ENCODE peak calls at places on chromosomes 1 and 21, in five cellular contexts. K, O, J, X and R are unnamed samples. For H3K4me1, the result is how much of the 10 kb centered on the place peaks cover.

GRCh38 chr21:35127851-35128250 is 78.7 kb upstream of the RUNX1 start:
- DNase-seq in O (no peak), X (no peak), J (no peak), K (no peak), R (no peak)

GRCh38 chr1:223700942-223701637 is 11.2 kb upstream of the CAPN2 start:
- DNase-seq in J (no peak), O (peak), X (no peak), K (peak), R (peak)

GRCh38 chr1:166944186-166944967 is 31.0 kb downstream of the ILDR2 start:
- DNase-seq in J (no peak), O (no peak), X (no peak), K (no peak), R (no peak)

GRCh38 chr1:7233646-7234470 is 448.6 kb downstream of the CAMTA1 start:
- DNase-seq in O (no peak), X (no peak), J (no peak), K (no peak), R (no peak)

GRCh38 chr1:36008546-36009197 is 75.2 kb upstream of the TEKT2 start:
- DNase-seq in X (no peak), J (no peak), K (peak), O (no peak), R (no peak)

GRCh38 chr21:42975886-42976608 is 1.7 kb downstream of the PKNOX1 start:
- DNase-seq in X (no peak), J (peak), O (no peak), K (no peak), R (no peak)

GRCh38 chr1:162335126-162335525 is 41.5 kb downstream of the SPATA46 start:
- DNase-seq in O (no peak), K (no peak), X (peak), J (no peak), R (no peak)

GRCh38 chr1:4655674-4656532 is 1.5 kb downstream of the AJAP1 start:
- DNase-seq in J (no peak), O (peak), K (no peak), X (peak), R (peak)

GRCh38 chr1:100387209-100387608 is 34.9 kb downstream of the CDC14A start:
- DNase-seq in J (no peak), O (no peak), K (no peak), X (no peak), R (peak)

GRCh38 chr1:38392866-38393265 is 346.3 kb upstream of the POU3F1 start:
- DNase-seq in J (no peak), O (no peak), X (no peak), K (no peak), R (no peak)

GRCh38 chr1:64474639-64475038 is 4.7 kb downstream of the CACHD1 start:
- DNase-seq in J (no peak), X (peak), O (peak), K (no peak), R (peak)

GRCh38 chr1:180956028-180956640 is 43.4 kb downstream of the KIAA1614 start:
- DNase-seq in X (no peak), K (no peak), O (no peak), J (peak), R (no peak)

GRCh38 chr1:1115830-1116700 is at the start of gene C1orf159:
- DNase-seq in X (peak), O (peak), J (peak), K (peak), R (peak)

GRCh38 chr1:93352376-93352775 is 6.7 kb downstream of the DR1 start:
- DNase-seq in O (no peak), J (no peak), K (no peak), X (no peak), R (no peak)

GRCh38 chr1:114154146-114154962 is 685 bp upstream of the SYT6 start:
- DNase-seq in K (no peak), X (no peak), O (no peak), J (no peak), R (no peak)

GRCh38 chr1:32992489-32993214 is 28.0 kb upstream of the RNF19B start:
- DNase-seq in O (peak), J (peak), X (peak), K (peak), R (peak)

GRCh38 chr1:221897312-221897711 is 155.4 kb upstream of the DUSP10 start:
- DNase-seq in K (no peak), J (no peak), O (no peak), X (no peak), R (no peak)

GRCh38 chr1:64834734-64835133 is 89.9 kb downstream of the RAVER2 start:
- DNase-seq in K (no peak), O (no peak), J (no peak), X (no peak), R (no peak)

GRCh38 chr1:202861420-202862121 is 27.4 kb downstream of the RABIF start:
- DNase-seq in O (peak), J (peak), K (peak), X (peak), R (peak)
- TF ChIP-seq POLR2A in O (peak), J (no peak), K (peak), X (peak), R (no peak)

GRCh38 chr1:236057546-236057945 is 7.3 kb downstream of the NID1 start:
- DNase-seq in O (peak), X (no peak), J (no peak), K (no peak), R (no peak)
- H3K4me1 ChIP-seq in O (under half), X (half or more), J (under half), K (under half), R (under half)

DNA sequence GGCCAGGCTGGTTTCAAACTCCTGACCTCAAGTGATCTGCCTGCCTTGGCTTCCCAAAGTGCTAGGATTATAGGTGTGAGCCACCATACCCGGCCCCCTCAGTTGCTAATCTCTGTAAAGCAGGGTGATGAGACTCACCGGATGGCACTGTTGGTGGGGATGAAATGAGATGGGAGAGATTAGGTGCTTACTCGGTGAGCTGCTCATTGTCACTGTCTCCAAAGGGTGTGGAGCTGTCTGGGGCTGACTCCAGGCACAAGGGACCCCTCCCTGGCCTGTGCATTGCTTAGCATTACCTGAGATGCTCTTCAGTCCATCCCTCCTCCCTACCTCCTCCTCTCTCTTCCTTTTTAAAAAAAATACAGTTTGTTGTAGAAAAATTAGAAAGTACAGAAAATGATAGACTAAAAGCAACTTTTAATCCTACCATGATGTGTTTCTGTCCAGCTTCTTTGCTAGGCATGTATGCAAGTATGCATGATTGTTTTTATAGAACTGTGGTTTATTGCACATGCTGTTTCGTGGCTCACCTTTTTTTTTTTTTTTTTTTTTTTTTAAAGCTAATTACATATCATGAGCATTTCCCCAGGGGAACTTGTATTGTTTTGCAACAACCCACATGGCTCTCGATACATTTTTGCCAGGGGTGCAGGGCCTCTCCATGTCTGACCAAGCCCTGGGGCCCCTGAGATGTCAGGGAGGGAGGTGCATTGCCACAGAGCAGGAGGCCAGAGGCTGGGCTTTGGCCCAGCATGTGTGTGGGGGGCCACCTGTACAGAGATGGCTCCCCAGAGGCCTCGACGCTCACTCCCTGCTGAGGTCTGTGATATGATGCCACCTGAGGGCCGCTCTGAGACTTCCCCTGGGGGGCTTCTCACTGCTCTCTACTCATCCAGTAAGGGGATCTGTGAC is 55.4 kb downstream of the ARHGEF10L start:
- DNase-seq in X (no peak), J (no peak), O (no peak), K (no peak), R (no peak)
- TF ChIP-seq POLR2A in X (no peak), J (no peak), O (no peak), K (no peak), R (no peak)

GRCh38 chr21:33943293-33943692 is 27.7 kb upstream of the ATP5PO start:
- DNase-seq in J (no peak), O (no peak), X (no peak), K (no peak), R (no peak)

GRCh38 chr21:33944185-33944763 is 28.7 kb upstream of the ATP5PO start:
- DNase-seq in J (no peak), O (no peak), K (no peak), X (no peak), R (no peak)

GRCh38 chr21:33947451-33948095 is 32.0 kb upstream of the ATP5PO start:
- DNase-seq in O (peak), K (peak), J (no peak), X (peak), R (peak)

GRCh38 chr21:33948096-33948950 is 32.7 kb upstream of the ATP5PO start:
- DNase-seq in O (peak), X (peak), J (peak), K (no peak), R (peak)

GRCh38 chr21:33945652-33946270 is 30.2 kb upstream of the ATP5PO start:
- DNase-seq in O (no peak), X (no peak), J (no peak), K (no peak), R (no peak)
- H3K4me1 ChIP-seq in O (under half), X (under half), J (under half), K (under half), R (half or more)

GRCh38 chr1:154988053-154988954 is 5.1 kb upstream of the LENEP start:
- DNase-seq in K (no peak), X (no peak), O (no peak), J (peak), R (no peak)

GRCh38 chr1:154978360-154978759 is 3.9 kb downstream of the CKS1B start:
- DNase-seq in J (no peak), O (no peak), K (no peak), X (no peak), R (no peak)

GRCh38 chr1:154987326-154987725 is 4.2 kb downstream of the FLAD1 start:
- DNase-seq in J (peak), X (no peak), O (no peak), K (no peak), R (no peak)

GRCh38 chr1:154983776-154984466 is 777 bp downstream of the FLAD1 start:
- DNase-seq in J (peak), K (no peak), X (no peak), O (no peak), R (no peak)

DNA sequence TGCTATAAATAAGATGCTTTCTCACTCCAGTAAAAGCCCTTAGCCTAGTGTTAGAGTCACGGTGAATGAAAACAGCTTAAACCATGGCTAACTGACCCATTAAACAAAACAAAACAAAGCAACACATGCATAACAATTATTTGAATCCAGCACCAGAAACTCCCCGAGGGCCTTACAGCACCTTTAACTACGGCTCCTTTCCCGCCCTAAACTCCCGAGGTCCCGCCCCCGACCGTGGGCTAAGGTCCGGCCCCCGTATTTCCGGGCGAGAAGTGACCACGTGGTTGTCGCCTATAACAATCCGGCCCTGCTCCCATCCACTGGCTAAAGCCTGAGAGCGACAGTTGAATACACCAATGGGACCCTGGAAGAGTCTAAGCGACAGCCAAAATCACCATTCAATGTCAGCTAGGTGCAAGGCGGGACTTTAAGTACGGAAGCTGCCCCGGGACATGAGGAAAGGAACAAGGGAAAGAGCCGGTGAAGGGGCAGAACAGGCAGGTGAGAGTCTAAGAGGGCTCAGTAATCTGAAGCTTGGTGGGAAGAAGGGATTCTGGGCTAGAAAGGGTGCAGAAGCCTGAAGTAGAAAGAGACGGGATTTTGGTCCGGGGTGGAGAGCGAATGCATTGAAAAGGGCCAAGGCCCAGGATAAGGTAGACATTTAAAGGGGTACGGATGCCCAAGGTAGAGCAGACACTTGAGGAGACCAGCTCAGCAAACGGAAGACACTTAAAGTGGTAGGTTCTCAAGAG is at the start of gene FLAD1:
- DNase-seq in X (peak), J (peak), K (peak), O (peak), R (peak)
- TF ChIP-seq POLR2A in X (no peak), J (no peak), K (peak), O (peak), R (no peak)

DNA sequence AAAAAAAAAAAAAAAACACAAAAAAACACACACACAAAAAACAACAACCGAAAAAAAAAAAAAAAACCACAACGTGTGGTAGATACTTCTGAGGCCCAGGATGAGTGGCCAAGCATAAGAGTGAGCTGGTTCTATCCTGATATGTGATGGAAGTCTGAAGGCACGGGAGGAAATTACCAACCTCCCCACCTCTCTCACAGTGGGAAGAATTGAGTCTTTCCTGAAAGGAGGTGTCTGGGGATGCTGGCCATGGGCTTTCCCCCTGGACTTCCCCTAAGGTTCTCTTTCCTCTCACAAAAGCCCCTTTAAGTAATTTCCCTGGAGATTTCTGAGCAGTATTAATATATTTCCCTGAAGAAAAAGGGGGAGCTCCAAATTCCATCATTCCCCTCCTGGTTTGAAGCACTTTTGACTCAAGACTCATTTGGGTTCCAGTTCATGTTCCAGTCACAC is 5.2 kb downstream of the TMCC2 start:
- DNase-seq in X (no peak), J (no peak), K (no peak), O (no peak), R (no peak)
- H3K4me1 ChIP-seq in X (under half), J (under half), K (under half), O (under half), R (under half)